ENCODE peak calls at places on chromosomes 2 and 18, in eight cellular contexts. D is endodermal cell; X is upper lobe of right lung; L is HepG2; O is sigmoid colon; C is right atrium auricular region; H is H9; Y is naive thymus-derived CD4-positive, alpha-beta T cell. M is an unnamed sample. For H3K4me1, the result is how much of the 10 kb centered on the place peaks cover.

GRCh38 chr2:95277246-95277906 is 3.1 kb downstream of the PROM2 start:
- DNase-seq in H (peak), X (peak), O (peak), D (peak), C (no peak), L (peak), Y (no peak), M (no peak)

GRCh38 chr2:227608469-227609338 is 5.9 kb downstream of the SCYGR3 start:
- DNase-seq in O (no peak), L (no peak), H (no peak), Y (no peak), C (no peak), X (no peak), D (no peak), M (no peak)

GRCh38 chr2:10036095-10036879 is 7.1 kb upstream of the KLF11 start:
- DNase-seq in O (peak), L (no peak), H (no peak), Y (no peak), C (peak), D (peak), X (peak), M (peak)

GRCh38 chr2:70516596-70516995 is 37.0 kb downstream of the TGFA start:
- DNase-seq in Y (no peak), H (no peak), D (peak), C (no peak), O (no peak), L (no peak), X (no peak), M (no peak)

GRCh38 chr2:58046585-58047372 is at the start of gene VRK2:
- DNase-seq in C (peak), D (peak), O (peak), X (peak), L (peak), H (peak), Y (peak), M (peak)

GRCh38 chr2:188399159-188399558 is 107.5 kb downstream of the GULP1 start:
- DNase-seq in O (no peak), Y (no peak), L (no peak), D (peak), C (no peak), H (no peak), X (no peak), M (no peak)

GRCh38 chr2:139353874-139354273 is 573.7 kb upstream of the NXPH2 start:
- DNase-seq in Y (no peak), X (no peak), D (no peak), H (no peak), C (no peak), O (no peak), L (no peak), M (no peak)

GRCh38 chr2:234146087-234146826 is 95.8 kb downstream of the SPP2 start:
- DNase-seq in X (no peak), H (no peak), C (no peak), L (no peak), O (no peak), Y (no peak), D (no peak), M (no peak)

GRCh38 chr2:56713161-56713676 is 529.4 kb downstream of the CCDC85A start:
- DNase-seq in H (no peak), X (no peak), L (no peak), Y (no peak), O (no peak), C (no peak), D (no peak), M (no peak)

GRCh38 chr2:230942920-230943896 is 18.2 kb upstream of the GPR55 start:
- DNase-seq in X (no peak), C (no peak), O (no peak), D (peak), L (no peak), Y (no peak), H (no peak), M (peak)

GRCh38 chr2:162608901-162609300 is 229.7 kb downstream of the KCNH7 start:
- DNase-seq in D (no peak), L (no peak), H (no peak), X (no peak), C (no peak), Y (no peak), O (no peak), M (no peak)

GRCh38 chr2:216885117-216885553 is 25.3 kb upstream of the TNP1 start:
- DNase-seq in C (no peak), O (no peak), X (no peak), L (no peak), Y (no peak), D (no peak), H (no peak), M (no peak)

GRCh38 chr18:10751711-10752110 is 225.9 kb downstream of the NAPG start:
- DNase-seq in D (no peak), L (no peak), H (no peak), O (no peak), Y (no peak), C (no peak), X (no peak), M (no peak)

GRCh38 chr2:233385489-233386044 is 31.3 kb downstream of the DGKD start:
- DNase-seq in X (no peak), O (no peak), Y (peak), L (no peak), H (no peak), D (no peak), C (no peak), M (peak)

GRCh38 chr2:71379086-71379485 is 47.5 kb downstream of the ZNF638 start:
- DNase-seq in O (no peak), Y (no peak), D (no peak), C (no peak), L (no peak), H (no peak), X (no peak), M (no peak)

GRCh38 chr2:208642125-208642779 is 235.7 kb downstream of the PTH2R start:
- DNase-seq in C (no peak), O (no peak), L (no peak), Y (no peak), H (no peak), D (no peak), X (no peak), M (no peak)

GRCh38 chr2:11933854-11934253 is 187.4 kb downstream of the LPIN1 start:
- DNase-seq in O (no peak), D (no peak), L (no peak), X (no peak), C (no peak), H (no peak), Y (no peak), M (no peak)

GRCh38 chr2:68255736-68256450 is 3.6 kb upstream of the PPP3R1 start:
- DNase-seq in H (no peak), Y (no peak), X (no peak), C (no peak), D (no peak), L (no peak), O (no peak), M (no peak)

GRCh38 chr2:16135913-16136310 is 195.6 kb downstream of the MYCN start:
- DNase-seq in Y (no peak), O (no peak), H (no peak), X (no peak), D (peak), L (no peak), C (no peak), M (no peak)

GRCh38 chr2:24577481-24577880 is 86.4 kb downstream of the NCOA1 start:
- DNase-seq in C (no peak), H (no peak), L (no peak), X (no peak), Y (no peak), O (no peak), D (no peak), M (no peak)

GRCh38 chr2:173555833-173556232 is 201.2 kb downstream of the CDCA7 start:
- DNase-seq in X (no peak), Y (no peak), D (no peak), O (no peak), L (no peak), C (no peak), H (no peak), M (no peak)

GRCh38 chr18:495017-495416 is 5.5 kb downstream of the COLEC12 start:
- DNase-seq in L (no peak), D (no peak), H (no peak), C (no peak), O (no peak), X (no peak), Y (no peak), M (no peak)

GRCh38 chr2:8437228-8437948 is 244.5 kb upstream of the ID2 start:
- DNase-seq in Y (no peak), H (no peak), L (no peak), X (no peak), O (peak), C (peak), D (no peak), M (no peak)

GRCh38 chr2:172181840-172182239 is 79.1 kb upstream of the DLX2 start:
- DNase-seq in L (no peak), X (no peak), C (no peak), D (peak), Y (no peak), H (peak), O (no peak), M (no peak)

GRCh38 chr18:27315001-27315400 is 129.9 kb upstream of the CHST9 start:
- DNase-seq in D (no peak), L (no peak), C (no peak), H (no peak), O (no peak), X (no peak), Y (no peak), M (no peak)

GRCh38 chr2:181203412-181203811 is 223.0 kb downstream of the UBE2E3 start:
- DNase-seq in L (no peak), D (no peak), O (no peak), H (no peak), C (no peak), X (no peak), Y (no peak), M (no peak)

DNA sequence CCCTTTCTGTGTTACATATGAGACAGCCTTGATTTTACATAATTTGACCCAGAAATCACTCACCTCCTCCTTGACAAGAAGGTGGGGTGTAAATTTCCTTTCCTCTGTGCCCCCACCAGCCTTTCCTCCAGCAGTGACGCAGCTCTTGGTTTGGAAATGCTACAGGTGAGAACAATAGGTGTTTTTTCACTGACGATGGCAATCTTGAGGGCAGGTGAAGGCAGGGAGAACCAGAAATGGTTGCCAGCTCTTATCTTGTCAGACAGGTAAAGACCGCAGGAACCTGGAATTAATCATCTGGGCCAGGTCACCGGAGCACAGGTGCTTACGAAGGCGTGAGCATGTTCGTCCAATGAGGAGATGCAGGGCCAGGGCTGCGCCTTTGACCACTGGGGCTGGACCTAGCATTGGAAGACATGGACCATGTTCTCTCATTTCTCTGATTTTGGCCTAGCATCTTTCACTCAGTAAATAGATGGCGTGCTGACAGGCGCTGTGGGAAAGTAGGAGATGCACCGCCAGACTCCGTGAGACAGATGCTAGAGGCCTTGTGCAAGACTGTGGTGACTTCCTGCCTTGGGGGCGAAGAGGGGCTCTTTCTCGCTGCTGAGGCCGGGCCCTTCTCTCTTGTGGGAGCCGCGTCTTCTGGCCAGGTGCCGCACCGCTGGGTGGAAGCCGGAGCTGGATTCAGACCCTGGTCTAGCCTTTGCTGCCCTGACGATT is 4.0 kb downstream of the CIDEA start:
- DNase-seq in X (no peak), O (no peak), C (no peak), L (no peak), D (no peak), H (no peak), Y (no peak), M (no peak)
- H3K27ac ChIP-seq in X (no peak), O (no peak), C (no peak), L (no peak), D (no peak), H (no peak), Y (no peak), M (no peak)

GRCh38 chr2:240647503-240648154 is 22.3 kb downstream of the GPR35 start:
- DNase-seq in H (peak), Y (no peak), C (peak), O (peak), X (no peak), D (no peak), L (no peak), M (no peak)
- H3K4me1 ChIP-seq in H (under half), Y (under half), C (under half), O (under half), X (under half), D (under half), L (under half), M (under half)

GRCh38 chr2:61109291-61109690 is 43.6 kb downstream of the SANBR start:
- DNase-seq in D (no peak), Y (no peak), O (no peak), H (no peak), X (no peak), C (no peak), L (no peak), M (no peak)
- H3K27ac ChIP-seq in D (no peak), Y (no peak), O (no peak), H (no peak), X (no peak), C (no peak), L (no peak), M (no peak)

GRCh38 chr2:225428360-225428759 is 28.9 kb downstream of the NYAP2 start:
- DNase-seq in D (no peak), H (no peak), Y (no peak), X (no peak), O (no peak), C (no peak), L (no peak), M (no peak)

GRCh38 chr2:225431387-225431786 is 31.9 kb downstream of the NYAP2 start:
- DNase-seq in C (no peak), X (no peak), L (no peak), O (no peak), Y (no peak), H (no peak), D (no peak), M (no peak)

GRCh38 chr2:225434014-225434413 is 34.5 kb downstream of the NYAP2 start:
- DNase-seq in D (peak), H (no peak), O (no peak), Y (no peak), X (no peak), C (no peak), L (no peak), M (no peak)

DNA sequence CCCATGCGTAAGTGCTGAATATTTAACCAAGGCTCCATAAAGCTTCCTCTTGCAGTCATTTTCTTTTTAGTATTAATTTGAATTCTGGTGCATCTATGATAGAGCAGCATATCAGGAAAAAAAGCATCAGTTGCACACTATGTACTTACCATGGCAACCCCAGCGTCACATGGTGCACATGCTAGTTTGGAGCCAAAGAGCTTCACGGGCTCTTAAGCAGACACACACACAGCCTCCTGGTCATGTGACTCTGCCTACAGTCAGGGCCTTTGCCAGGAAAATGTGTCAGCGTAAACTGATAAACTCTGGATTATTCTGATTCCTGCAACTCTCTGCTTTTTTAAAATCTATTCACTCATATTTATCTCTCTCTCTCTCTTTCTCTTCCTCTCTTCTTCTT is 30.2 kb downstream of the NYAP2 start:
- DNase-seq in D (no peak), Y (no peak), O (no peak), H (no peak), X (no peak), L (no peak), C (no peak), M (no peak)
- H3K4me1 ChIP-seq in D (under half), Y (under half), O (under half), H (under half), X (under half), L (under half), C (under half), M (under half)

GRCh38 chr2:39023649-39024048 is 97.2 kb downstream of the SOS1 start:
- DNase-seq in H (no peak), D (no peak), Y (no peak), L (no peak), X (no peak), O (no peak), C (no peak), M (no peak)
- H3K27ac ChIP-seq in H (no peak), D (no peak), Y (no peak), L (no peak), X (no peak), O (no peak), C (no peak), M (no peak)

DNA sequence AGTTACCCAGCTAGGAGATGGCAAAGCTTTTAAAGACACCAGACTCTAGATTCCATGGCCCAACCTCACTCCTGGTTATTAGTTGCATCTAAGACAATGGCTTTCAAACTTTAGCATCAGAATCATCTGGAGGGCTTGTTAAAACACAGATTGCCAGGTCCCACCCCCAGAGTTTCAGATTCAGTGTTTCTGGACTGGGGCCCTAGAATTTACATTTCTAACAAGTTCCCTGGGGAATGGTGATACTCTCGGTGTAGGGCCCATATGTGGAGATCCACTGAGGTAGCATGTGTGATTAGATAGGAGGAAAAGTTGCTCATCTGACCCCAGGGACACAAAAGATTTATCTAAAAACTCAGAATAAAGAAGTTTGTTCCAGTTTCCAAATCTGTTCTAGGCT is 14.5 kb upstream of the TTR start:
- DNase-seq in D (no peak), X (no peak), L (no peak), Y (no peak), O (no peak), C (no peak), H (no peak), M (no peak)
- H3K4me1 ChIP-seq in D (under half), X (under half), L (half or more), Y (under half), O (under half), C (under half), H (under half), M (under half)

GRCh38 chr2:85254540-85255261 is 73.1 kb downstream of the TGOLN2 start:
- DNase-seq in Y (no peak), L (no peak), H (no peak), X (no peak), O (no peak), D (peak), C (no peak), M (no peak)

GRCh38 chr2:85255813-85256581 is 71.8 kb downstream of the TGOLN2 start:
- DNase-seq in X (no peak), Y (no peak), D (peak), H (peak), C (no peak), O (no peak), L (peak), M (no peak)

GRCh38 chr2:85257359-85258193 is 70.2 kb downstream of the TGOLN2 start:
- DNase-seq in O (no peak), D (no peak), Y (no peak), L (no peak), C (no peak), X (no peak), H (no peak), M (no peak)

GRCh38 chr2:85253890-85254289 is 73.9 kb downstream of the TGOLN2 start:
- DNase-seq in Y (no peak), D (peak), L (no peak), C (no peak), O (no peak), H (no peak), X (no peak), M (no peak)

GRCh38 chr2:85255456-85255812 is 72.4 kb downstream of the TGOLN2 start:
- DNase-seq in L (no peak), O (no peak), D (no peak), X (no peak), Y (no peak), C (no peak), H (peak), M (no peak)
- H3K27ac ChIP-seq in L (no peak), O (peak), D (peak), X (no peak), Y (no peak), C (peak), H (peak), M (no peak)

DNA sequence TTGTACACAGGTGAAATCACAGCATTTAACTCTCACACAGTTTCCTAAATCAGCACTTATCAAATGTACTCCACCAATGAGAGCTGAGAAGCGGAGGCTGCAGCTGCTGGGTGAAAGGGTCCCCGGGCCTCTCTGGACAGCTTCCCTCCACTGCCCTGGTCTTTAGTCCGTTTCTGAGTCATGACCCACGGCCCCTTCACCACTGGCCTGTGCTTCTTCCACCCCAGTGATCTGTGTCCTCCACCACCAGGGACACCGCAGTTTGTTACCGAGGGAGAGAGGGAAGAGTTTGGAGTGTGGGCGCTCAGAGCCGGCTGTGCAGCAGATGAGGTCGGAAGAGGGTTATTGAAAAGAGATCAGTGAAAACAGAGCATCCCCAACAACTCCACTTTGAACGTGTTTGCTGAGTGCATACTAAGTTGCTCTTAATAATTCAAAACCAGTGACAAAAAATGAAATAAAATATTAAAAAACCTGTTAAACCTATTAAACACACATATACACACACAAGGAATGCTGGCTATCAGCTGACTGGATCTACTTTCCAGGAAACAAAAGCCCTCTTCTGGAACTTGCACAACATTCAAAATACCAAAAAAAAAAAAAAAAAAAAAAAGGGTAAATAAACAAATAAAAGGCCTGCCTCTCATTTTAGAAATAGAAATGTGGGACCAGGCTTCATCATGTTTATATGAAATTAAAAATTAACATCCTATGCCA is 54.1 kb downstream of the PXDN start:
- DNase-seq in H (no peak), Y (no peak), L (no peak), C (no peak), D (peak), X (peak), O (no peak), M (no peak)
- H3K4me1 ChIP-seq in H (under half), Y (under half), L (under half), C (under half), D (under half), X (under half), O (under half), M (under half)

M was measured in CD8-positive, alpha-beta memory T cell.